ENCODE peak calls at places on chromosomes 16 and 17, in six cellular contexts. C, T, R, H, F and P are unnamed samples.

GRCh38 chr17:62723842-62724241 is 84.3 kb downstream of the MARCHF10 start:
- DNase-seq in C (peak; percentile 57), H (no peak), T (no peak), R (no peak), F (no peak), P (no peak)

GRCh38 chr16:83011939-83012338 is 385.2 kb downstream of the CDH13 start:
- DNase-seq in F (no peak), T (no peak), H (no peak), C (no peak), R (no peak), P (no peak)

GRCh38 chr17:40316571-40317344 is 7.8 kb downstream of the RARA start:
- DNase-seq in C (peak; percentile 79), T (peak; percentile 87), R (peak; percentile 72), F (peak; percentile 78), H (peak; percentile 83), P (no peak)

GRCh38 chr17:17403899-17404576 is 72.8 kb upstream of the MED9 start:
- DNase-seq in R (peak; percentile 45), C (no peak), F (no peak), H (no peak), T (peak; percentile 82), P (peak; percentile 30)

GRCh38 chr17:83151442-83152220 is 72.2 kb downstream of the METRNL start:
- DNase-seq in C (peak; percentile 33), F (no peak), H (no peak), T (peak; percentile 50), R (no peak), P (no peak)

GRCh38 chr16:88511911-88512310 is 58.3 kb upstream of the ZC3H18 start:
- DNase-seq in H (no peak), T (peak; percentile 69), R (no peak), F (no peak), C (no peak), P (no peak)

GRCh38 chr17:19546289-19547065 is 12.8 kb downstream of the SLC47A1 start:
- DNase-seq in R (peak; percentile 55), H (no peak), T (no peak), F (no peak), C (no peak), P (no peak)

GRCh38 chr16:13101828-13102227 is 200.4 kb downstream of the SHISA9 start:
- DNase-seq in T (no peak), H (no peak), C (no peak), R (no peak), F (no peak), P (no peak)

GRCh38 chr17:45131616-45132301 is 556 bp downstream of the PLCD3 start:
- DNase-seq in T (peak; percentile 90), F (no peak), H (peak; percentile 63), C (peak; percentile 85), R (peak; percentile 68), P (peak; percentile 60)

GRCh38 chr16:5644132-5644531 is 546.5 kb upstream of the EEF2KMT start:
- DNase-seq in F (no peak), T (no peak), R (no peak), C (no peak), H (no peak), P (no peak)

GRCh38 chr17:15947331-15947730 is 2.4 kb downstream of the ADORA2B start:
- DNase-seq in H (no peak), R (peak; percentile 72), F (peak; percentile 92), T (peak; percentile 39), C (no peak), P (no peak)

GRCh38 chr17:2837147-2837561 is 40.9 kb downstream of the RAP1GAP2 start:
- DNase-seq in R (no peak), T (no peak), F (no peak), C (no peak), H (no peak), P (peak; percentile 63)

GRCh38 chr16:58948244-58948643 is 214.1 kb upstream of the GOT2 start:
- DNase-seq in F (no peak), C (no peak), R (no peak), T (no peak), H (no peak), P (no peak)
- TF ChIP-seq CTCF in F (no peak), C (no peak), R (no peak), T (no peak), H (no peak), P (no peak)

GRCh38 chr16:70700101-70701020 is 14.5 kb upstream of the MTSS2 start:
- DNase-seq in C (no peak), H (no peak), T (peak; percentile 76), R (no peak), F (peak; percentile 89), P (no peak)
- TF ChIP-seq CTCF in C (no peak), H (no peak), T (no peak), R (no peak), F (no peak), P (no peak)

DNA sequence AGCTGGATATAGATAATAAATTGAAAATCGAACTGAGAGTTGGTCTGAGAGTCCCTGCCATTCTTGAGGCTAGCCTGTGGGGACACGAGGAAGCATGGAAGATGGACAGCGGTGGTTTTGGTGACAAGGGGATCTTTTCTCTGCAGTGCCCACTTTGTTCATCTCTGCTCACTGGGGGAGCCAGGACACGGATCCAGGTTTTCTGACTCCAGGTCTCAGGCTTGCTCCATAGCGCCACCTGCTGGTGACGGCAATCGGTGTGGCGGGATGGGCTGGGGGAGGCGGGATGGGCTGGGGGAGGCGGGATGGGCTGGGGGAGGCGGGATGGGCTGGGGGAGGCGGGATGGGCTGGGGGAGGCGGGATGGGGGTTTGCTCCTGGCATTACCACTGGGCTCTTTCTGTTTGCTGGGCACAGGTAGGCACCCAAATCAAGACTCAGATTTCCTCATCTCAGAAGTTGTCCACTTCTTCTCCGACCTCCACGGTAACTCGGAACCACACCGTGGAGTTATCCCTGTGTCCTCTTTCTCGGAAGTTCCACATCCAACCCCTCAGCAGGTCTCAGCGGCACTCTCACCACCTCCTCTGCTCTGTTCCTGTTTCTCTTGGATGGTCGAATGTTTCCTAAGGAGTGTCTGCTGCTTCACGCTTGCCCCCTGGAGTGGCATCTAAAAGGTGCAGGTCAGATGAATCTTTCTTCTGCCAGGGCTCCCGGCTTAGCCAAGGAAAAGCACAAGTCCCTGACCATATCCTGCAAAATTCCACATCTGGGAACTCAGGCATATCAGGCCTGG is 142.4 kb downstream of the CYLD start:
- DNase-seq in C (peak; percentile 65), F (no peak), R (no peak), T (no peak), H (no peak), P (no peak)
- TF ChIP-seq CTCF in C (peak; percentile 62), F (peak; percentile 21), R (peak; percentile 23), T (no peak), H (no peak), P (no peak)

GRCh38 chr16:25748099-25748654 is 56.4 kb downstream of the HS3ST4 start:
- DNase-seq in R (no peak), F (no peak), H (no peak), T (no peak), C (no peak), P (no peak)

GRCh38 chr16:25750489-25750888 is 58.7 kb downstream of the HS3ST4 start:
- DNase-seq in C (no peak), T (no peak), F (no peak), H (no peak), R (no peak), P (no peak)

GRCh38 chr16:25747160-25747758 is 55.5 kb downstream of the HS3ST4 start:
- DNase-seq in F (no peak), H (no peak), R (no peak), C (peak; percentile 48), T (no peak), P (no peak)

DNA sequence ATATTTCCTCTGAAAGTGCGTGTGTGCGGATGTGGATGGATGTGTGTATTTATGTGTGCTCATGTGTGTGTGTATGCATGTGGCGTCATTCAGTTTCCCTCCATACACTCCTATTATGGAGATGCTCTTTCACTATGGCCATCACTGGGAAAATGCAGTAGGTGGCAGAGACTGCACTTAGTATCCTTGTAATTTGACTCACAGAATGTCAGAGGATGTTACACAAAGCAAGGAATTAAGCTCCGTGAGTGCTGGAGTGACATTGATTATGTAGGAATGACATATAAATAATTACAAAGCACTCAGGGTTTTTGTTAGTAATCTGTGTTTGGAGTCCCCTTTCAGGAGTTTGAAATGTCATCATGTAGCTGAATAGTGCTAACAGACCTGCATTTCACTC is 59.5 kb downstream of the HS3ST4 start:
- DNase-seq in H (no peak), R (no peak), F (no peak), T (no peak), C (no peak), P (no peak)
- TF ChIP-seq CTCF in H (no peak), R (no peak), F (no peak), T (no peak), C (no peak), P (no peak)

GRCh38 chr16:70394853-70395252 is 44.0 kb downstream of the ST3GAL2 start:
- DNase-seq in F (no peak), H (no peak), C (no peak), R (no peak), T (no peak), P (no peak)

GRCh38 chr16:70398177-70398743 is 40.6 kb downstream of the ST3GAL2 start:
- DNase-seq in R (no peak), F (no peak), T (peak; percentile 74), H (no peak), C (no peak), P (no peak)

GRCh38 chr16:70399326-70399725 is 39.6 kb downstream of the ST3GAL2 start:
- DNase-seq in R (no peak), F (no peak), T (no peak), H (no peak), C (no peak), P (no peak)

GRCh38 chr16:70395345-70395901 is 43.5 kb downstream of the ST3GAL2 start:
- DNase-seq in F (no peak), R (peak; percentile 89), C (peak; percentile 90), T (no peak), H (no peak), P (peak; percentile 66)

GRCh38 chr16:70396209-70396904 is 42.5 kb downstream of the ST3GAL2 start:
- DNase-seq in R (no peak), C (no peak), H (no peak), F (no peak), T (no peak), P (no peak)
- TF ChIP-seq CTCF in R (no peak), C (no peak), H (no peak), F (no peak), T (no peak), P (no peak)

DNA sequence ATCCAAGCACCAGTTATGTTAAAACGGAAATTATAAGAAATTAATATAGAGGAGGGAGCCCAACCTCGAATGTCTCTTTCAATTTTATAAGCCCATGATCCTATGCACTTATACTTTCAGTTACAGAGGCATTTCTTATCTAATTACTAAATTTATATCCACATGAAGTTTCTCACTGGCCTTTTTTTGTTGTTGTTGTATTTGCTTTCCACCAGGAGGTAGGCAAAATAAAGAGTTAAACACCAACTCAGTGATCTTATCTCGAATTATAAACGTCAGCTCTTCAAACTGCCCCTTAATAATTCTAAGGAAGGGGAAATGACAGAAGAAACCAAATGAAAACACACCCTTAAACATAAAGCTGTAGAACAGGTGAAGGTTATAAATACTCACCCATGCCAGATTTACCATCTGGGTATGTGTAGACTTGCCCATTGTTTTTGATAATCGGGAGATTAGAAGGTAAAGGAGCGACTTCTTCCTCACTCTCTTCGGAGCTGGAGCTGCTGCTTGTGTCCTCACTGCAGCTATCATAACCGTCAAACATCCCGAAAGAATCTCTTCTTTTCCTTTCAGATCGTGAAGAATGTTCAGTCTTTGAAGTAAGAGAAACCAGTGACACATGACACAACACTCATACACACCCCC is 35.1 kb downstream of the MBTD1 start:
- DNase-seq in T (no peak), F (no peak), C (no peak), R (no peak), H (no peak), P (no peak)
- TF ChIP-seq CTCF in T (no peak), F (no peak), C (no peak), R (no peak), H (no peak), P (no peak)